ENCODE peak calls at places on chromosome 4, in four cellular contexts. L, G, A and M are unnamed samples.

GRCh38 chr4:113419631-113420030 is 341.9 kb downstream of the CAMK2D start:
- DNase-seq in L (no peak), G (no peak), A (no peak), M (no peak)

GRCh38 chr4:37827030-37827705 is 682 bp downstream of the PGM2 start:
- DNase-seq in L (no peak), G (peak; percentile 28), A (no peak), M (no peak)

GRCh38 chr4:61274286-61274685 is 74.2 kb downstream of the ADGRL3 start:
- DNase-seq in A (no peak), L (no peak), G (no peak), M (no peak)

GRCh38 chr4:47010347-47011188 is 17.2 kb upstream of the GABRA4 start:
- DNase-seq in A (no peak), G (peak; percentile 43), L (no peak), M (peak; percentile 29)

GRCh38 chr4:42483426-42484379 is 86.4 kb downstream of the SHISA3 start:
- DNase-seq in A (no peak), G (no peak), L (no peak), M (no peak)

GRCh38 chr4:81459233-81459632 is 12.5 kb downstream of the RASGEF1B start:
- DNase-seq in A (no peak), L (no peak), G (no peak), M (no peak)

GRCh38 chr4:101977096-101977495 is 186.6 kb downstream of the BANK1 start:
- DNase-seq in G (no peak), L (no peak), A (no peak), M (no peak)

GRCh38 chr4:57501715-57502114 is 391.5 kb upstream of the IGFBP7 start:
- DNase-seq in G (no peak), L (no peak), A (no peak), M (no peak)